ENCODE peak calls at places on chromosomes 7 and 10, in five cellular contexts. H is adrenal gland, T is IMR-90, V is cardiac muscle cell, R is thyroid gland. M is an unnamed sample. For H3K27me3 and H3K4me1, the result is how much of the 10 kb centered on the place peaks cover.

GRCh38 chr7:87100326-87100725 is 40.9 kb upstream of the ELAPOR2 start:
- DNase-seq in H (no peak), T (no peak), V (no peak), R (no peak), M (no peak)

GRCh38 chr7:52639126-52639525 is 396.3 kb upstream of the POM121L12 start:
- DNase-seq in H (no peak), T (no peak), V (no peak), R (no peak), M (no peak)

GRCh38 chr7:16431646-16432424 is 10.5 kb upstream of the CRPPA start:
- DNase-seq in H (no peak), T (no peak), V (peak), R (peak), M (no peak)

GRCh38 chr7:19508821-19509220 is 200.0 kb downstream of the POLR1F start:
- DNase-seq in H (no peak), T (no peak), V (no peak), R (no peak), M (no peak)

GRCh38 chr7:80935971-80936370 is 17.1 kb upstream of the SEMA3C start:
- DNase-seq in H (no peak), T (no peak), V (no peak), R (no peak), M (no peak)

GRCh38 chr10:35667971-35668370 is 25.9 kb upstream of the FZD8 start:
- DNase-seq in H (no peak), T (no peak), V (no peak), R (no peak), M (no peak)

GRCh38 chr10:1247598-1248261 is 191.5 kb downstream of the WDR37 start:
- DNase-seq in H (no peak), T (no peak), V (no peak), R (no peak), M (no peak)

GRCh38 chr10:33547976-33548375 is 213.5 kb upstream of the NRP1 start:
- DNase-seq in H (no peak), T (no peak), V (no peak), R (no peak), M (no peak)

GRCh38 chr7:130750774-130751173 is 16.8 kb upstream of the KLF14 start:
- DNase-seq in H (no peak), T (no peak), V (no peak), R (no peak), M (no peak)
- H3K27me3 ChIP-seq in H (under half), T (under half), V (under half), R (under half), M (under half)

GRCh38 chr10:72754275-72755032 is 62.5 kb downstream of the MCU start:
- DNase-seq in H (no peak), T (no peak), V (no peak), R (no peak), M (no peak)
- H3K4me1 ChIP-seq in H (under half), T (under half), V (under half), R (under half), M (under half)

DNA sequence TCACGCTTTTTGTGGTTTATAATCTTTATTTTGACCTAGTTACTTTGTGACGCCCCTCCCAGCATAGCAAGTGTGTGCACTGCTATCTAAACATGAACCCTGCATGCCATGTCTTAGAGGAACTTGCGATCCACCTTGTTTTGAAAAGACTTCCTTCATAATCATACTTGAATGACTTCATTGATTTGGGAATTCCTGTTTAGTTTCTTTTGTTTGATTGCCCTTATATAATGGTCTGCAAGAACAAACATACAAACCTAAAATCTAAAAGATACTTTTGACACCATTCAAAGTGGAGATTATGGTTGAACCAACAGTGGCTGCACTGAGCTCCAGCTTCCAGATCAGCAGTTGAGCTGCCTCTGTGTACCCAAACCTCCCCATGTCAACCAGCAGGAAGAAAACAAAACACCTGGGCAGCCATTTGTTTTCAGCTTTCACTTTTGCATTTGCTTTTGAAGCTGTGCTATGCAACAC is 132.6 kb downstream of the CELF2 start:
- DNase-seq in H (no peak), T (no peak), V (no peak), R (no peak), M (no peak)
- H3K27me3 ChIP-seq in H (under half), T (under half), V (under half), R (under half), M (under half)

GRCh38 chr7:97770845-97771244 is 39.0 kb downstream of the TAC1 start:
- DNase-seq in H (no peak), T (no peak), V (no peak), R (no peak), M (no peak)

GRCh38 chr7:97771576-97771975 is 39.7 kb downstream of the TAC1 start:
- DNase-seq in H (no peak), T (no peak), V (no peak), R (no peak), M (no peak)

DNA sequence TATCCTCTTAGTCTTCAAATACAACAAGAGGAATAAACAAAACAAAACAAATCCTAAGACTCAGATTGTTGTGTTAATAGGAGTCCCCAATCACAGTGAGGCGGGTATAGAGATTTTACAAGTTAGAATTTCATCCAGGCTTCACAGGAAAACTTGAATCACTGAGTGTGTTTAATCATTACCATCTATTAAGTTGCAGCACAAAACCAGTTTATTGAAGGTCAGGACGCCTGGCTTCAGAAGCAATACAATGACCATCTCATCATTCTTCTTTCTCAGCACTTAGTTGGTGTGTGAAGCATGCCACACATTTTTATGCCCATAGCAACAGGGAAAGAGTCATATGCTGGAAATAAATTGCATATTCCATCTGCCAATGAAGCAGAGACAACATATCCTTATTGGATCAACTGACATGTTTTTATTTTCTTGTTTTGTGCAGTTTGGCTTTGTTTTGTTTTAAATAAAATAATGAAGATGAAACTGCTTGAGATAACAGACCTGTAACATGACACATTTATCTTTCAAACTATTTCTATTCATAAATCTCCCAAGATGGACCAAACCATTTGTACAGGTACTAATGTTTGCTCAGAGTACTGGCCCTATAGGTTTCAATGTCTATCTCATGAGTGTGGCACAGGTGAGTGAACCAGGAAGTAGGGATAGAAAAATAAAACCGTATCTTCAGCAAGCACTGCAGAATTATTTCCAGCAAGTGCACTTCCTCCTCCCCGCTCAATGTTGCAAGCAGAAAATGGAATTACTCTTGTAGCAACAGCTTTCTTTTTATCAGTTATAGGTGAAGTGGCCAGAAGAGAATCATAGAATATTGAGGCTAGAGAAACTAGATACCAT is 40.4 kb downstream of the TAC1 start:
- DNase-seq in H (no peak), T (no peak), V (no peak), R (no peak), M (no peak)
- H3K4me1 ChIP-seq in H (under half), T (under half), V (under half), R (under half), M (under half)

M was measured in uterus.